ENCODE peak calls at places on chromosomes 16 and 17, in nine cellular contexts. One of them, this sample, is unnamed.

GRCh38 chr17:55344514-55344997 is 77.1 kb downstream of the MMD start:
- DNase-seq in sigmoid colon: no peak
- DNase-seq in endothelial cell of umbilical vein: no peak
- DNase-seq in stomach: no peak
- DNase-seq in A549: no peak
- DNase-seq in prostate gland: no peak
- DNase-seq in HCT116: no peak
- DNase-seq in IMR-90: no peak
- DNase-seq in testis: no peak
- DNase-seq in this sample: peak; percentile 90

GRCh38 chr16:66440271-66440802 is 13.2 kb downstream of the BEAN1 start:
- DNase-seq in sigmoid colon: no peak
- DNase-seq in endothelial cell of umbilical vein: no peak
- DNase-seq in stomach: no peak
- DNase-seq in A549: no peak
- DNase-seq in prostate gland: no peak
- DNase-seq in HCT116: no peak
- DNase-seq in IMR-90: no peak
- DNase-seq in testis: no peak
- DNase-seq in this sample: no peak

GRCh38 chr16:51982715-51983680 is 563.9 kb downstream of the TOX3 start:
- DNase-seq in sigmoid colon: no peak
- DNase-seq in endothelial cell of umbilical vein: peak; percentile 28
- DNase-seq in stomach: peak; percentile 52
- DNase-seq in A549: peak; percentile 76
- DNase-seq in prostate gland: peak; percentile 61
- DNase-seq in HCT116: peak; percentile 33
- DNase-seq in IMR-90: peak; percentile 78
- DNase-seq in testis: peak; percentile 58
- DNase-seq in this sample: peak; percentile 50

GRCh38 chr16:4212934-4213296 is 29.0 kb downstream of the SRL start:
- DNase-seq in sigmoid colon: no peak
- DNase-seq in endothelial cell of umbilical vein: no peak
- DNase-seq in stomach: no peak
- DNase-seq in A549: peak; percentile 61
- DNase-seq in prostate gland: no peak
- DNase-seq in HCT116: peak; percentile 13
- DNase-seq in IMR-90: peak; percentile 61
- DNase-seq in testis: no peak
- DNase-seq in this sample: no peak

GRCh38 chr17:43768382-43768781 is 9.8 kb upstream of the SOST start:
- DNase-seq in sigmoid colon: peak; percentile 79
- DNase-seq in endothelial cell of umbilical vein: no peak
- DNase-seq in stomach: peak; percentile 67
- DNase-seq in A549: no peak
- DNase-seq in prostate gland: no peak
- DNase-seq in HCT116: no peak
- DNase-seq in IMR-90: no peak
- DNase-seq in testis: peak; percentile 57
- DNase-seq in this sample: no peak

GRCh38 chr16:67481561-67482259 is 753 bp upstream of the ATP6V0D1 start:
- DNase-seq in sigmoid colon: peak; percentile 86
- DNase-seq in endothelial cell of umbilical vein: peak; percentile 60
- DNase-seq in stomach: peak; percentile 56
- DNase-seq in A549: no peak
- DNase-seq in prostate gland: no peak
- DNase-seq in HCT116: no peak
- DNase-seq in IMR-90: peak; percentile 43
- DNase-seq in testis: peak; percentile 61
- DNase-seq in this sample: peak; percentile 79

GRCh38 chr17:76690596-76691280 is 20.0 kb downstream of the MXRA7 start:
- DNase-seq in sigmoid colon: no peak
- DNase-seq in endothelial cell of umbilical vein: no peak
- DNase-seq in stomach: no peak
- DNase-seq in A549: no peak
- DNase-seq in prostate gland: no peak
- DNase-seq in HCT116: no peak
- DNase-seq in IMR-90: no peak
- DNase-seq in testis: no peak
- DNase-seq in this sample: no peak

GRCh38 chr17:71809537-71809936 is 311.3 kb upstream of the SOX9 start:
- DNase-seq in sigmoid colon: no peak
- DNase-seq in endothelial cell of umbilical vein: no peak
- DNase-seq in stomach: no peak
- DNase-seq in A549: no peak
- DNase-seq in prostate gland: no peak
- DNase-seq in HCT116: no peak
- DNase-seq in IMR-90: no peak
- DNase-seq in testis: no peak
- DNase-seq in this sample: no peak

GRCh38 chr17:78416791-78417530 is 38.5 kb downstream of the PGS1 start:
- DNase-seq in sigmoid colon: peak; percentile 85
- DNase-seq in endothelial cell of umbilical vein: peak; percentile 90
- DNase-seq in stomach: no peak
- DNase-seq in A549: no peak
- DNase-seq in prostate gland: no peak
- DNase-seq in HCT116: no peak
- DNase-seq in IMR-90: no peak
- DNase-seq in testis: peak; percentile 61
- DNase-seq in this sample: no peak

GRCh38 chr16:79429276-79430128 is 171.0 kb downstream of the MAF start:
- DNase-seq in sigmoid colon: no peak
- DNase-seq in endothelial cell of umbilical vein: no peak
- DNase-seq in stomach: no peak
- DNase-seq in A549: no peak
- DNase-seq in prostate gland: no peak
- DNase-seq in HCT116: no peak
- DNase-seq in IMR-90: no peak
- DNase-seq in testis: peak; percentile 31
- DNase-seq in this sample: no peak

GRCh38 chr16:51146256-51146924 is 4.7 kb downstream of the SALL1 start:
- DNase-seq in sigmoid colon: no peak
- DNase-seq in endothelial cell of umbilical vein: no peak
- DNase-seq in stomach: no peak
- DNase-seq in A549: no peak
- DNase-seq in prostate gland: no peak
- DNase-seq in HCT116: no peak
- DNase-seq in IMR-90: peak; percentile 75
- DNase-seq in testis: no peak
- DNase-seq in this sample: no peak

GRCh38 chr16:28975158-28975603 is 603 bp downstream of the SPNS1 start:
- DNase-seq in sigmoid colon: no peak
- DNase-seq in endothelial cell of umbilical vein: no peak
- DNase-seq in stomach: no peak
- DNase-seq in A549: no peak
- DNase-seq in prostate gland: no peak
- DNase-seq in HCT116: no peak
- DNase-seq in IMR-90: no peak
- DNase-seq in testis: no peak
- DNase-seq in this sample: peak; percentile 42

GRCh38 chr17:12545877-12546513 is 119.7 kb upstream of the MYOCD start:
- DNase-seq in sigmoid colon: no peak
- DNase-seq in endothelial cell of umbilical vein: peak; percentile 4
- DNase-seq in stomach: no peak
- DNase-seq in A549: peak; percentile 75
- DNase-seq in prostate gland: no peak
- DNase-seq in HCT116: peak; percentile 38
- DNase-seq in IMR-90: peak; percentile 63
- DNase-seq in testis: peak; percentile 46
- DNase-seq in this sample: peak; percentile 6

GRCh38 chr17:37148171-37148570 is 199.4 kb downstream of the AATF start:
- DNase-seq in sigmoid colon: no peak
- DNase-seq in endothelial cell of umbilical vein: peak; percentile 45
- DNase-seq in stomach: no peak
- DNase-seq in A549: no peak
- DNase-seq in prostate gland: peak; percentile 36
- DNase-seq in HCT116: no peak
- DNase-seq in IMR-90: no peak
- DNase-seq in testis: no peak
- DNase-seq in this sample: no peak

GRCh38 chr17:18139092-18139491 is 30.5 kb downstream of the MYO15A start:
- DNase-seq in sigmoid colon: no peak
- DNase-seq in endothelial cell of umbilical vein: no peak
- DNase-seq in stomach: no peak
- DNase-seq in A549: no peak
- DNase-seq in prostate gland: no peak
- DNase-seq in HCT116: no peak
- DNase-seq in IMR-90: no peak
- DNase-seq in testis: no peak
- DNase-seq in this sample: no peak

GRCh38 chr17:40561871-40562611 is 3.2 kb downstream of the CCR7 start:
- DNase-seq in sigmoid colon: no peak
- DNase-seq in endothelial cell of umbilical vein: no peak
- DNase-seq in stomach: peak; percentile 19
- DNase-seq in A549: peak; percentile 39
- DNase-seq in prostate gland: no peak
- DNase-seq in HCT116: no peak
- DNase-seq in IMR-90: no peak
- DNase-seq in testis: no peak
- DNase-seq in this sample: peak; percentile 25
- TF ChIP-seq POLR2A in sigmoid colon: no peak
- TF ChIP-seq POLR2A in endothelial cell of umbilical vein: no peak
- TF ChIP-seq POLR2A in stomach: no peak
- TF ChIP-seq POLR2A in A549: no peak
- TF ChIP-seq POLR2A in prostate gland: no peak
- TF ChIP-seq POLR2A in HCT116: no peak
- TF ChIP-seq POLR2A in IMR-90: no peak
- TF ChIP-seq POLR2A in testis: no peak
- TF ChIP-seq POLR2A in this sample: no peak

GRCh38 chr17:32265192-32265895 is at the start of gene RHBDL3:
- DNase-seq in sigmoid colon: no peak
- DNase-seq in endothelial cell of umbilical vein: no peak
- DNase-seq in stomach: peak; percentile 32
- DNase-seq in A549: no peak
- DNase-seq in prostate gland: no peak
- DNase-seq in HCT116: no peak
- DNase-seq in IMR-90: no peak
- DNase-seq in testis: no peak
- DNase-seq in this sample: peak; percentile 57
- TF ChIP-seq POLR2A in sigmoid colon: no peak
- TF ChIP-seq POLR2A in endothelial cell of umbilical vein: no peak
- TF ChIP-seq POLR2A in stomach: no peak
- TF ChIP-seq POLR2A in A549: no peak
- TF ChIP-seq POLR2A in prostate gland: no peak
- TF ChIP-seq POLR2A in HCT116: no peak
- TF ChIP-seq POLR2A in IMR-90: no peak
- TF ChIP-seq POLR2A in testis: no peak
- TF ChIP-seq POLR2A in this sample: no peak

DNA sequence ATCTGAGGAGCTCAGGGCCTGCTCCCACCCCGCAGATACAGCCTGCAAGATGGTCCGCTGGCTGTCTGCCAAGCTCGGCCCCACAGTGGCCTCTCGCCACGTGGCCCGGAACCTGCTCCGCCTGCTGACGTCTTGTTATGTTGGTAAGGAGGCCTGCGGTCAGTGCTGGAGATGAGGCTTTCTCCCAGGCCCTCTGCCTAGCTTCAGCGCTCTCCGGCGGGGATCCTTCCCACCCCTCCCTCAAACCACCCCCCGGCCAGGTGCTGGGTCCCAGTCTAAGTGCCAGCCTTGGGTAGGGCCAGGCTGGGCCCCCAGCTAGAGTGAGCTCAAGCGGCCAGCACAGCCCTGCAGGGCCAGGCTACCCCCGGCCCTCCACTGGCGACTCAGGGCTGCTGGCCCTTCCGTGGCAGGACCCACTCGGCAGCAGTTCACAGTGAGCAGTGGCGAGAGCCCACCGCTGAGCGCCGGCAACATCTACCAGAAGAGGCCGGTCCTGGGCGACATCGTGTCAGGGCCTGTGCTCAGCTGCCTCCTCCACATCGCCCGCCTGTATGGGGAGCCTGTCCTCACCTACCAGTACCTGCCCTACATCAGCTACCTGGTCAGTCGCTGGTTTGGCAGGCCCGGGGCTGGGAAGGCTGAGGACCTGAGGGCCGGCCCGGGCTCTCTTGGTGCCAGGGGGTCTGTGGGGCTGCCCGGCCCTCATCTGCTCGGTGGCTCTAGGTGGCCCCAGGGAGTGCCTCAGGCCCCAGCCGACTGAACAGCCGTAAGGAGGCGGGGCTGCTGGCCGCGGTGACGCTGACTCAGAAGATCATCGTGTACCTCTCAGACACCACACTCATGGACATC is 6.1 kb downstream of the WDR81 start:
- DNase-seq in sigmoid colon: peak; percentile 95
- DNase-seq in endothelial cell of umbilical vein: no peak
- DNase-seq in stomach: peak; percentile 61
- DNase-seq in A549: no peak
- DNase-seq in prostate gland: peak; percentile 81
- DNase-seq in HCT116: no peak
- DNase-seq in IMR-90: peak; percentile 50
- DNase-seq in testis: peak; percentile 94
- DNase-seq in this sample: peak; percentile 100
- TF ChIP-seq POLR2A in sigmoid colon: no peak
- TF ChIP-seq POLR2A in endothelial cell of umbilical vein: no peak
- TF ChIP-seq POLR2A in stomach: no peak
- TF ChIP-seq POLR2A in A549: no peak
- TF ChIP-seq POLR2A in prostate gland: no peak
- TF ChIP-seq POLR2A in HCT116: no peak
- TF ChIP-seq POLR2A in IMR-90: no peak
- TF ChIP-seq POLR2A in testis: no peak
- TF ChIP-seq POLR2A in this sample: peak; percentile 54

DNA sequence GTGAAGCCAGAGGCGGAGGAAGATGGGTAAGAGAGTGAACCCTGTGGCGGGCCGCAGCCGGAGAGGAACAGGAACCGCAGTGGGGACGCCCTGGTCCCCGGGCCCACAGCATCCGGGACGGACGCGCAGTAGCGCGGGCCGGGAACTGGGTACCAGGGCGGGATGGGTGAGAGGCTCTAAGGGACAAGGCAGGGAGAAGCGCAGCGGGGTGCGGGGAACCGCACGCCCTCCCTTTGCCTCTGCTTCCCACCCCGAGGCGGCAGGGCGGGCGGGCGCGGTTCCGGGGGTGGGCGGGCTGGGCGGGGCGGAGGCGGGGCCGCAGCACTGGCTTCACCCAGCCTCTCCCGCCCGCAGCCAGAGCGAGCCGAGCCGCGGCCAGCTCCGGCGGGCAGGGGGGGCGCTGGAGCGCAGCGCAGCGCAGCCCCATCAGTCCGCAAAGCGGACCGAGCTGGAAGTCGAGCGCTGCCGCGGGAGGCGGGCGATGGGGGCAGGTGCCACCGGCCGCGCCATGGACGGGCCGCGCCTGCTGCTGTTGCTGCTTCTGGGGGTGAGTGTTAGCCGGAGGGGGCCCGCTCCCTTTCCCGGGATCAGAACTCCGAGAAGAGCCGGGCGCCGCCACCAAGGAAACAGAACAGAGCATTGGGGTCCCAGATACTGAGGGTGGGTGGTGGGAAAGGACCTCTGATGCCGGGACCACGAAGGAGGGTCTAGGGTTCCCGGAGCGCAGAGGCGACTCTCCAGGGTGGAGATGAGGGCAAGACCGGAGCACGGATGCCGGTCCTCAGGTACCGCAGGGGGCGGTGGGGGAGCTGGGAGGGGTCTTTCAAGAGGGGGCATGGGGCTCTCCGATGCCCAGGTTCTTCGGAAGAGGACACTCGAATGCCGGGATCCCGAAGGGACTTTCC is at the start of gene NGFR:
- DNase-seq in sigmoid colon: no peak
- DNase-seq in endothelial cell of umbilical vein: peak; percentile 15
- DNase-seq in stomach: no peak
- DNase-seq in A549: no peak
- DNase-seq in prostate gland: no peak
- DNase-seq in HCT116: no peak
- DNase-seq in IMR-90: peak; percentile 13
- DNase-seq in testis: peak; percentile 41
- DNase-seq in this sample: peak; percentile 42
- TF ChIP-seq POLR2A in sigmoid colon: peak; percentile 28
- TF ChIP-seq POLR2A in endothelial cell of umbilical vein: no peak
- TF ChIP-seq POLR2A in stomach: no peak
- TF ChIP-seq POLR2A in A549: peak; percentile 83
- TF ChIP-seq POLR2A in prostate gland: peak; percentile 92
- TF ChIP-seq POLR2A in HCT116: peak; percentile 93
- TF ChIP-seq POLR2A in IMR-90: no peak
- TF ChIP-seq POLR2A in testis: no peak
- TF ChIP-seq POLR2A in this sample: no peak

GRCh38 chr16:2513405-2514332 is at the start of gene ATP6V0C:
- DNase-seq in sigmoid colon: peak; percentile 96
- DNase-seq in endothelial cell of umbilical vein: peak; percentile 76
- DNase-seq in stomach: peak; percentile 97
- DNase-seq in A549: peak; percentile 86
- DNase-seq in prostate gland: peak; percentile 92
- DNase-seq in HCT116: peak; percentile 77
- DNase-seq in IMR-90: peak; percentile 79
- DNase-seq in testis: peak; percentile 96
- DNase-seq in this sample: peak; percentile 97
- TF ChIP-seq POLR2A in sigmoid colon: peak; percentile 80
- TF ChIP-seq POLR2A in endothelial cell of umbilical vein: peak; percentile 96
- TF ChIP-seq POLR2A in stomach: peak; percentile 70
- TF ChIP-seq POLR2A in A549: peak; percentile 90
- TF ChIP-seq POLR2A in prostate gland: peak; percentile 88
- TF ChIP-seq POLR2A in HCT116: peak; percentile 53
- TF ChIP-seq POLR2A in IMR-90: peak; percentile 94
- TF ChIP-seq POLR2A in testis: peak; percentile 65
- TF ChIP-seq POLR2A in this sample: peak; percentile 81